ENCODE peak calls at places on chromosomes 16 and 17, in eight cellular contexts. B is A549, R is stomach, M is body of pancreas, Z is esophagus muscularis mucosa, C is transverse colon, Y is adrenal gland, E is IMR-90. W is an unnamed sample.

GRCh38 chr16:78543066-78543465 is 443.6 kb downstream of the WWOX start:
- DNase-seq in B (no peak), R (no peak), M (no peak), Z (no peak), C (no peak), Y (no peak), E (no peak), W (no peak)

GRCh38 chr17:50883850-50884291 is 17.7 kb upstream of the TOB1 start:
- DNase-seq in B (no peak), R (peak; percentile 53), M (peak; percentile 59), Z (no peak), C (peak; percentile 47), Y (no peak), E (no peak), W (no peak)

GRCh38 chr17:20095366-20096080 is 86.4 kb downstream of the SPECC1 start:
- DNase-seq in B (peak; percentile 65), R (peak; percentile 57), M (peak; percentile 60), Z (no peak), C (peak; percentile 22), Y (peak; percentile 68), E (peak; percentile 13), W (no peak)

GRCh38 chr17:38663125-38663751 is 11.5 kb downstream of the EPOP start:
- DNase-seq in B (peak; percentile 88), R (peak; percentile 76), M (peak; percentile 78), Z (no peak), C (peak; percentile 72), Y (peak; percentile 64), E (peak; percentile 29), W (no peak)

GRCh38 chr17:45123930-45124796 is 8.2 kb downstream of the PLCD3 start:
- DNase-seq in B (peak; percentile 96), R (peak; percentile 65), M (peak; percentile 43), Z (no peak), C (peak; percentile 82), Y (peak; percentile 86), E (peak; percentile 91), W (no peak)

GRCh38 chr16:11142951-11143740 is 112.9 kb downstream of the SOCS1 start:
- DNase-seq in B (no peak), R (no peak), M (no peak), Z (no peak), C (no peak), Y (no peak), E (no peak), W (no peak)

GRCh38 chr16:88065747-88066142 is 114.5 kb downstream of the BANP start:
- DNase-seq in B (no peak), R (no peak), M (no peak), Z (no peak), C (no peak), Y (no peak), E (no peak), W (no peak)

GRCh38 chr17:38544175-38544838 is 61.4 kb downstream of the SRCIN1 start:
- DNase-seq in B (no peak), R (no peak), M (no peak), Z (no peak), C (no peak), Y (no peak), E (no peak), W (no peak)

GRCh38 chr17:7750321-7750821 is 32.8 kb downstream of the DNAH2 start:
- DNase-seq in B (no peak), R (no peak), M (no peak), Z (no peak), C (no peak), Y (no peak), E (peak; percentile 89), W (no peak)

DNA sequence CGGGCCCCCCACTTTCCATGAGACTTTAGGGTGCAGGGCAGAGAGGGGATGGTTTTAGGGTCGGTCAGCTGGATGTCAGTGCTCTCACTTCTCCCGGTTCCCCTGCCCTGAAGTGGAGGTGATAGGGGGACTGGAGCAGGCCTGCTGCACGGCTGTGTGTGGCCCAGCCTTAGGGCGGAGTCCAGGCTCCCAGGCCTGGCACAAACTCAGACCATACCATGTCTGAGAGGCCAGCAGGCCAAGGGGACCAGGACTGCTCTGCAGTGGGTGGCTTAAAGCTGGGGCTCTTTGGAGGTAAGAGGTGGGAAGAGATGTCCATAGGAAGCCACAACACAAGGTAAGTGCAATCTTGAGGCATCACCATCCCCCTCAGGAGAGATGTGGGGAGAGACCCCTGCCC is 8.3 kb downstream of the TFAP4 start:
- DNase-seq in B (no peak), R (no peak), M (no peak), Z (no peak), C (peak; percentile 17), Y (peak; percentile 23), E (no peak), W (no peak)
- H3K27ac ChIP-seq in B (no peak overlapping the region), R (peak overlapping the region; percentile 4), M (no peak overlapping the region), Z (peak overlapping the region; percentile 6), C (peak overlapping the region; percentile 70), Y (peak overlapping the region; percentile 58), E (peak overlapping the region; percentile 49), W (no peak overlapping the region)

DNA sequence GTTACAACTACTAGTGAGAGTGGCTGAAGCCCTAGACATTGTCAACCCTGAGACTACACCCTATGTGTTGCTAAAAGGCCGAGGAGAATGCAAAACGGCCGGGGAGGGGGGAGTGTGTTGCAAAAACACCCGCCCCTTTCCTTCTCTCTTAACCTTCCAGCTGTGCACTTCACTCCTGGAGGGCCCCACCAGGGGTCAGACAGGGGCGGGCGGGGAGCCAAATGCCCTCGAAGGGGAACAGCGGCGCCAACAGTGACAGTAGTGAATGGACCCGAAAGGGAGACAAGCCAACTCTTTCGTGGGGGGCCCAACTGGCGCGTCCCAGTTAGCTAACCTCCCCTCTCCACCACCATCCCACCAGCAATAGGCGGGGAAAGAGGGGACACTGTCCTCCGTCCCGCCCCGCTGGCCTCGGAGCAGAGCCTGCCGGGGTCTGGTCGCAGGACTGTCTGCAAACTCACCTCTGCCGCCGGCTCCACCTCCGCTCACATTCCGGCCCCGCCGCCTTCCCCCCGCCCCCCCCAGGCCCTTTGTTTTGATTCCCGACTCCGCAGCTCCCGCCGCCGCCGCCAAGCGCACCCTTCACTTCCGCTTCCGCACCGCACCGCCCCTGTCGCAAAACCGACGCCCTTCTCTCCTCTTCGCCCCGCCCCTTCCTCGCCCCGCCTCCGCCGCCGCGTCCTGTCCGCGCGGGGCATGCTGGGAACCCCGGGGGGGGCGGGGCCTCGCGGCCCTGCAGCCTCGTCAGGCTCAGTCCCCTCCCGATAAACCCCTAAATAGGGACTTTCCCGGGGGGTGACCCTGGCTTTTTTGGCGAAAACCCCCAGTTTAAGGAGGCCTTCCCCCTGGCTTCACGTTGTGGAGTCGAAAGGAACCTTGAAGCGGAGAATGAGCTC is at the start of gene MARF1:
- DNase-seq in B (peak; percentile 97), R (peak; percentile 99), M (peak; percentile 99), Z (peak; percentile 99), C (peak; percentile 100), Y (peak; percentile 99), E (peak; percentile 90), W (peak; percentile 97)
- TF ChIP-seq CTCF in B (no peak), R (no peak), M (peak; percentile 28), Z (peak; percentile 16), C (peak; percentile 40), Y (peak; percentile 41), E (peak; percentile 22), W (peak; percentile 16)

GRCh38 chr16:1351582-1352362 is at the start of the genes GNPTG and TSR3:
- DNase-seq in B (peak; percentile 90), R (peak; percentile 88), M (peak; percentile 84), Z (peak; percentile 94), C (peak; percentile 88), Y (peak; percentile 85), E (peak; percentile 89), W (peak; percentile 55)
- TF ChIP-seq POLR2A in B (peak; percentile 61), R (no peak), M (peak; percentile 46), Z (no peak), C (peak; percentile 37), Y (peak; percentile 83), E (peak; percentile 48), W (peak; percentile 54)

GRCh38 chr16:15639061-15639568 is 3.8 kb downstream of the MARF1 start:
- DNase-seq in B (no peak), R (no peak), M (no peak), Z (no peak), C (no peak), Y (no peak), E (no peak), W (no peak)
- H3K27ac ChIP-seq in B (no peak overlapping the region), R (no peak overlapping the region), M (no peak overlapping the region), Z (no peak overlapping the region), C (no peak overlapping the region), Y (no peak overlapping the region), E (no peak overlapping the region), W (no peak overlapping the region)

DNA sequence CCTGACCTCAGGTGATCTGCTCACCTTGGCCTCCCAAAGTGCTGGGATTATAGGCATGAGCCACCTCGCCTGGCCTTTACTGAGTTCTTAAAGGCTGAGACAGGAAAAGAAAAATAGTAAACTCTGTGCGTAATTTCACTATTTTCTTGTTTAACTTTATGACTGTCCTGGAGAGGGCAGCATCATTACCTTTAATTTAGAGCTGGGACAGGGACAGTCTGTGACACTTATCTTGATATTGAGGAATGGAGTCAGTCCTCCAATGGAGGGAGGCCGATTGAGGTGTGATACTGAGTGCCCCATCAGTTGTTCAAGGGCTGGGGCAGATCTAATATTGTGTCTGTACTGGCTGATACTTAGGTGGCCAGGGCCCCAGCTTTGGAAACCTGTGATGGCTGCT is 21.5 kb upstream of the SPN start:
- DNase-seq in B (no peak), R (no peak), M (no peak), Z (no peak), C (no peak), Y (no peak), E (no peak), W (no peak)
- TF ChIP-seq CTCF in B (peak; percentile 16), R (no peak), M (no peak), Z (no peak), C (no peak), Y (peak; percentile 29), E (no peak), W (no peak)

GRCh38 chr16:75243667-75244224 is 7.7 kb downstream of the BCAR1 start:
- DNase-seq in B (no peak), R (no peak), M (no peak), Z (no peak), C (no peak), Y (no peak), E (no peak), W (no peak)

GRCh38 chr16:75247249-75247648 is 4.2 kb downstream of the BCAR1 start:
- DNase-seq in B (no peak), R (no peak), M (no peak), Z (no peak), C (no peak), Y (no peak), E (no peak), W (no peak)

GRCh38 chr16:75246504-75247205 is 4.8 kb downstream of the BCAR1 start:
- DNase-seq in B (no peak), R (no peak), M (no peak), Z (no peak), C (no peak), Y (no peak), E (peak; percentile 75), W (no peak)

GRCh38 chr16:75244225-75244792 is 7.1 kb downstream of the BCAR1 start:
- DNase-seq in B (no peak), R (peak; percentile 79), M (peak; percentile 55), Z (no peak), C (peak; percentile 63), Y (peak; percentile 57), E (peak; percentile 72), W (no peak)

GRCh38 chr16:75244844-75245758 is 6.3 kb downstream of the BCAR1 start:
- DNase-seq in B (peak; percentile 80), R (peak; percentile 94), M (peak; percentile 93), Z (no peak), C (peak; percentile 74), Y (peak; percentile 85), E (peak; percentile 98), W (peak; percentile 92)
- TF ChIP-seq POLR2A in B (peak; percentile 10), R (no peak), M (peak; percentile 37), Z (no peak), C (peak; percentile 11), Y (peak; percentile 57), E (peak; percentile 78), W (peak; percentile 82)